ENCODE peak calls at places on chromosome 22, in five cellular contexts. C is T-helper 2 cell, N is C1 segment of cervical spinal cord, V is WTC11, W is sigmoid colon. J is an unnamed sample.

GRCh38 chr22:37025500-37026070 is 6.0 kb downstream of the MPST start:
- DNase-seq in V (no peak), W (no peak), C (no peak), N (no peak), J (no peak)

GRCh38 chr22:20086763-20087162 is 6.7 kb downstream of the DGCR8 start:
- DNase-seq in W (no peak), C (no peak), V (no peak), N (no peak), J (no peak)

GRCh38 chr22:50169774-50170341 is 673 bp upstream of the PANX2 start:
- DNase-seq in N (no peak), W (peak), V (no peak), C (peak), J (no peak)

GRCh38 chr22:46657996-46658947 is 38.1 kb downstream of the GRAMD4 start:
- DNase-seq in N (no peak), V (no peak), C (no peak), W (no peak), J (no peak)

GRCh38 chr22:49208768-49209252 is 618.9 kb downstream of the BRD1 start:
- DNase-seq in N (no peak), C (no peak), V (peak), W (peak), J (no peak)

GRCh38 chr22:46664301-46664855 is 44.2 kb downstream of the GRAMD4 start:
- DNase-seq in W (no peak), V (no peak), N (no peak), C (no peak), J (no peak)

GRCh38 chr22:45316796-45317526 is 7.2 kb downstream of the FAM118A start:
- DNase-seq in W (no peak), V (no peak), N (no peak), C (no peak), J (no peak)

GRCh38 chr22:17243524-17243923 is 24.3 kb upstream of the ADA2 start:
- DNase-seq in N (no peak), C (no peak), W (no peak), V (no peak), J (no peak)

GRCh38 chr22:45343143-45343542 is 33.4 kb downstream of the FAM118A start:
- DNase-seq in N (no peak), C (no peak), V (no peak), W (no peak), J (no peak)

GRCh38 chr22:49201046-49201970 is 626.4 kb downstream of the BRD1 start:
- DNase-seq in V (peak), N (no peak), W (peak), C (no peak), J (peak)

GRCh38 chr22:38890377-38890776 is 18.4 kb upstream of the CBX6 start:
- DNase-seq in V (no peak), W (no peak), C (no peak), N (no peak), J (no peak)

GRCh38 chr22:19983701-19984100 is 32.9 kb downstream of the ARVCF start:
- DNase-seq in N (no peak), W (no peak), C (no peak), V (no peak), J (no peak)

GRCh38 chr22:28977050-28977449 is 84.6 kb downstream of the C22orf31 start:
- DNase-seq in C (no peak), W (no peak), V (no peak), N (no peak), J (no peak)

GRCh38 chr22:46462726-46463371 is 74.6 kb downstream of the CELSR1 start:
- DNase-seq in N (no peak), W (no peak), V (no peak), C (no peak), J (no peak)

GRCh38 chr22:45531944-45532631 is 29.4 kb downstream of the FBLN1 start:
- DNase-seq in N (no peak), V (no peak), W (no peak), C (no peak), J (peak)

GRCh38 chr22:46734830-46735453 is 3.1 kb downstream of the CERK start:
- DNase-seq in N (no peak), W (no peak), C (peak), V (no peak), J (no peak)

GRCh38 chr22:22187299-22187698 is 57.3 kb upstream of the VPREB1 start:
- DNase-seq in V (no peak), C (no peak), W (no peak), N (no peak), J (no peak)

GRCh38 chr22:20111045-20111688 is 4.7 kb upstream of the RANBP1 start:
- DNase-seq in W (no peak), N (no peak), C (no peak), V (no peak), J (peak)

GRCh38 chr22:35552186-35552842 is 11.7 kb downstream of the RASD2 start:
- DNase-seq in C (peak), W (no peak), V (peak), N (no peak), J (no peak)

GRCh38 chr22:42680648-42681047 is 31.5 kb upstream of the CYB5R3 start:
- DNase-seq in V (no peak), C (no peak), W (no peak), N (no peak), J (no peak)

GRCh38 chr22:46175631-46176030 is 25.3 kb downstream of the PPARA start:
- DNase-seq in W (no peak), C (no peak), V (no peak), N (no peak), J (no peak)

GRCh38 chr22:26986884-26987283 is 329.5 kb downstream of the MIAT start:
- DNase-seq in C (no peak), N (no peak), V (no peak), W (no peak), J (no peak)

GRCh38 chr22:22084089-22084711 is 101.6 kb upstream of the TOP3B start:
- DNase-seq in N (no peak), W (no peak), C (no peak), V (no peak), J (no peak)

J was measured in WERI-Rb-1.